ENCODE peak calls at places on chromosomes 12 and 14, in eight cellular contexts. One of them, this sample, is unnamed.

GRCh38 chr14:70332015-70332414 is 27.5 kb downstream of the COX16 start:
- DNase-seq in coronary artery: no peak
- DNase-seq in OCI-LY7: no peak
- DNase-seq in fibroblast of gingiva: no peak
- DNase-seq in GM04504: no peak
- DNase-seq in SW480: no peak
- DNase-seq in CD4-positive, alpha-beta memory T cell: no peak
- DNase-seq in ELR: no peak
- DNase-seq in this sample: no peak

GRCh38 chr14:105528197-105528858 is 1.9 kb downstream of the TMEM121 start:
- DNase-seq in SW480: peak
- DNase-seq in CD4-positive, alpha-beta memory T cell: peak
- DNase-seq in GM04504: peak
- DNase-seq in OCI-LY7: peak
- DNase-seq in ELR: peak
- DNase-seq in fibroblast of gingiva: peak
- DNase-seq in coronary artery: no peak
- DNase-seq in this sample: peak

GRCh38 chr14:92645841-92646478 is 102.5 kb downstream of the LGMN start:
- DNase-seq in fibroblast of gingiva: peak
- DNase-seq in CD4-positive, alpha-beta memory T cell: no peak
- DNase-seq in GM04504: peak
- DNase-seq in SW480: no peak
- DNase-seq in coronary artery: no peak
- DNase-seq in ELR: peak
- DNase-seq in OCI-LY7: no peak
- DNase-seq in this sample: no peak

GRCh38 chr12:52032797-52033505 is 18.3 kb upstream of the NR4A1 start:
- DNase-seq in OCI-LY7: peak
- DNase-seq in coronary artery: peak
- DNase-seq in GM04504: peak
- DNase-seq in CD4-positive, alpha-beta memory T cell: peak
- DNase-seq in fibroblast of gingiva: peak
- DNase-seq in SW480: peak
- DNase-seq in ELR: peak
- DNase-seq in this sample: peak

GRCh38 chr14:97137705-97138104 is 340.5 kb downstream of the VRK1 start:
- DNase-seq in CD4-positive, alpha-beta memory T cell: no peak
- DNase-seq in coronary artery: no peak
- DNase-seq in fibroblast of gingiva: no peak
- DNase-seq in SW480: no peak
- DNase-seq in OCI-LY7: no peak
- DNase-seq in ELR: no peak
- DNase-seq in GM04504: no peak
- DNase-seq in this sample: no peak

GRCh38 chr12:43550831-43551270 is 1.2 kb downstream of the ADAMTS20 start:
- DNase-seq in GM04504: no peak
- DNase-seq in ELR: no peak
- DNase-seq in SW480: no peak
- DNase-seq in CD4-positive, alpha-beta memory T cell: no peak
- DNase-seq in OCI-LY7: no peak
- DNase-seq in coronary artery: no peak
- DNase-seq in fibroblast of gingiva: no peak
- DNase-seq in this sample: no peak

GRCh38 chr12:58529897-58530296 is 390.4 kb downstream of the LRIG3 start:
- DNase-seq in OCI-LY7: no peak
- DNase-seq in ELR: peak
- DNase-seq in CD4-positive, alpha-beta memory T cell: no peak
- DNase-seq in coronary artery: no peak
- DNase-seq in GM04504: peak
- DNase-seq in fibroblast of gingiva: peak
- DNase-seq in SW480: no peak
- DNase-seq in this sample: peak

GRCh38 chr12:3418609-3419469 is 72.2 kb upstream of the PRMT8 start:
- DNase-seq in fibroblast of gingiva: no peak
- DNase-seq in coronary artery: no peak
- DNase-seq in GM04504: no peak
- DNase-seq in ELR: no peak
- DNase-seq in OCI-LY7: no peak
- DNase-seq in CD4-positive, alpha-beta memory T cell: no peak
- DNase-seq in SW480: no peak
- DNase-seq in this sample: no peak

GRCh38 chr14:75216427-75217006 is 40.1 kb upstream of the TMED10 start:
- DNase-seq in ELR: no peak
- DNase-seq in CD4-positive, alpha-beta memory T cell: no peak
- DNase-seq in coronary artery: no peak
- DNase-seq in OCI-LY7: no peak
- DNase-seq in fibroblast of gingiva: no peak
- DNase-seq in GM04504: no peak
- DNase-seq in SW480: peak
- DNase-seq in this sample: no peak

GRCh38 chr14:21068521-21069387 is 1.4 kb upstream of the ARHGEF40 start:
- DNase-seq in GM04504: peak
- DNase-seq in CD4-positive, alpha-beta memory T cell: peak
- DNase-seq in coronary artery: no peak
- DNase-seq in SW480: peak
- DNase-seq in ELR: peak
- DNase-seq in fibroblast of gingiva: peak
- DNase-seq in OCI-LY7: peak
- DNase-seq in this sample: no peak

GRCh38 chr14:65472189-65472588 is 59.7 kb downstream of the FUT8 start:
- DNase-seq in fibroblast of gingiva: no peak
- DNase-seq in ELR: no peak
- DNase-seq in SW480: no peak
- DNase-seq in OCI-LY7: no peak
- DNase-seq in CD4-positive, alpha-beta memory T cell: no peak
- DNase-seq in coronary artery: no peak
- DNase-seq in GM04504: no peak
- DNase-seq in this sample: no peak

GRCh38 chr12:122732170-122732569 is 1.5 kb upstream of the HCAR1 start:
- DNase-seq in fibroblast of gingiva: no peak
- DNase-seq in SW480: no peak
- DNase-seq in OCI-LY7: no peak
- DNase-seq in ELR: no peak
- DNase-seq in GM04504: no peak
- DNase-seq in CD4-positive, alpha-beta memory T cell: no peak
- DNase-seq in coronary artery: no peak
- DNase-seq in this sample: no peak

This sample was measured in HFF-Myc.